ENCODE peak calls at places on chromosomes 6 and 20, in seven cellular contexts. One of them, this sample, is unnamed.

GRCh38 chr20:38550274-38550673 is 30.7 kb upstream of the ADIG start:
- DNase-seq in stimulated activated CD8-positive, alpha-beta memory T cell treated with anti-CD3 and anti-CD28 coated beads, Interleukin-7, amount 100 ng/mL, for 4 hours: no peak
- DNase-seq in amniotic stem cell: no peak
- DNase-seq in amygdala: no peak
- DNase-seq in stimulated activated CD4-positive, alpha-beta T cell treated with anti-CD3 and anti-CD28 coated beads, TNF-alpha, amount 100 ng/mL, for 24 hours: no peak
- DNase-seq in activated effector memory CD4-positive, alpha-beta T cell treated with anti-CD3 and anti-CD28 coated beads, Interleukin-2, amount 50 U/mL, for 16 hours: no peak
- DNase-seq in GM20000: no peak
- DNase-seq in this sample: no peak

GRCh38 chr6:16982827-16983226 is 119.0 kb upstream of the STMND1 start:
- DNase-seq in stimulated activated CD8-positive, alpha-beta memory T cell treated with anti-CD3 and anti-CD28 coated beads, Interleukin-7, amount 100 ng/mL, for 4 hours: no peak
- DNase-seq in amniotic stem cell: no peak
- DNase-seq in amygdala: no peak
- DNase-seq in stimulated activated CD4-positive, alpha-beta T cell treated with anti-CD3 and anti-CD28 coated beads, TNF-alpha, amount 100 ng/mL, for 24 hours: no peak
- DNase-seq in activated effector memory CD4-positive, alpha-beta T cell treated with anti-CD3 and anti-CD28 coated beads, Interleukin-2, amount 50 U/mL, for 16 hours: no peak
- DNase-seq in GM20000: no peak
- DNase-seq in this sample: no peak

GRCh38 chr6:169971171-169971861 is 219.9 kb downstream of the ERMARD start:
- DNase-seq in stimulated activated CD8-positive, alpha-beta memory T cell treated with anti-CD3 and anti-CD28 coated beads, Interleukin-7, amount 100 ng/mL, for 4 hours: no peak
- DNase-seq in amniotic stem cell: no peak
- DNase-seq in amygdala: no peak
- DNase-seq in stimulated activated CD4-positive, alpha-beta T cell treated with anti-CD3 and anti-CD28 coated beads, TNF-alpha, amount 100 ng/mL, for 24 hours: no peak
- DNase-seq in activated effector memory CD4-positive, alpha-beta T cell treated with anti-CD3 and anti-CD28 coated beads, Interleukin-2, amount 50 U/mL, for 16 hours: peak; percentile 56
- DNase-seq in GM20000: no peak
- DNase-seq in this sample: peak; percentile 52

GRCh38 chr20:58715709-58716475 is 23.3 kb downstream of the NPEPL1 start:
- DNase-seq in stimulated activated CD8-positive, alpha-beta memory T cell treated with anti-CD3 and anti-CD28 coated beads, Interleukin-7, amount 100 ng/mL, for 4 hours: no peak
- DNase-seq in amniotic stem cell: no peak
- DNase-seq in amygdala: no peak
- DNase-seq in stimulated activated CD4-positive, alpha-beta T cell treated with anti-CD3 and anti-CD28 coated beads, TNF-alpha, amount 100 ng/mL, for 24 hours: no peak
- DNase-seq in activated effector memory CD4-positive, alpha-beta T cell treated with anti-CD3 and anti-CD28 coated beads, Interleukin-2, amount 50 U/mL, for 16 hours: peak; percentile 44
- DNase-seq in GM20000: no peak
- DNase-seq in this sample: peak; percentile 84

GRCh38 chr20:38252292-38253288 is 7.9 kb downstream of the KIAA1755 start:
- DNase-seq in stimulated activated CD8-positive, alpha-beta memory T cell treated with anti-CD3 and anti-CD28 coated beads, Interleukin-7, amount 100 ng/mL, for 4 hours: no peak
- DNase-seq in amniotic stem cell: no peak
- DNase-seq in amygdala: no peak
- DNase-seq in stimulated activated CD4-positive, alpha-beta T cell treated with anti-CD3 and anti-CD28 coated beads, TNF-alpha, amount 100 ng/mL, for 24 hours: no peak
- DNase-seq in activated effector memory CD4-positive, alpha-beta T cell treated with anti-CD3 and anti-CD28 coated beads, Interleukin-2, amount 50 U/mL, for 16 hours: no peak
- DNase-seq in GM20000: no peak
- DNase-seq in this sample: peak; percentile 75

GRCh38 chr6:113651920-113652319 is 205.2 kb upstream of the MARCKS start:
- DNase-seq in stimulated activated CD8-positive, alpha-beta memory T cell treated with anti-CD3 and anti-CD28 coated beads, Interleukin-7, amount 100 ng/mL, for 4 hours: no peak
- DNase-seq in amniotic stem cell: no peak
- DNase-seq in amygdala: no peak
- DNase-seq in stimulated activated CD4-positive, alpha-beta T cell treated with anti-CD3 and anti-CD28 coated beads, TNF-alpha, amount 100 ng/mL, for 24 hours: no peak
- DNase-seq in activated effector memory CD4-positive, alpha-beta T cell treated with anti-CD3 and anti-CD28 coated beads, Interleukin-2, amount 50 U/mL, for 16 hours: no peak
- DNase-seq in GM20000: no peak
- DNase-seq in this sample: no peak

GRCh38 chr6:169723991-169724553 is at the start of gene PHF10:
- DNase-seq in stimulated activated CD8-positive, alpha-beta memory T cell treated with anti-CD3 and anti-CD28 coated beads, Interleukin-7, amount 100 ng/mL, for 4 hours: peak; percentile 40
- DNase-seq in amniotic stem cell: no peak
- DNase-seq in amygdala: peak; percentile 33
- DNase-seq in stimulated activated CD4-positive, alpha-beta T cell treated with anti-CD3 and anti-CD28 coated beads, TNF-alpha, amount 100 ng/mL, for 24 hours: no peak
- DNase-seq in activated effector memory CD4-positive, alpha-beta T cell treated with anti-CD3 and anti-CD28 coated beads, Interleukin-2, amount 50 U/mL, for 16 hours: peak; percentile 83
- DNase-seq in GM20000: peak; percentile 92
- DNase-seq in this sample: no peak

GRCh38 chr6:97925504-97925903 is 642.5 kb upstream of the MMS22L start:
- DNase-seq in stimulated activated CD8-positive, alpha-beta memory T cell treated with anti-CD3 and anti-CD28 coated beads, Interleukin-7, amount 100 ng/mL, for 4 hours: no peak
- DNase-seq in amniotic stem cell: no peak
- DNase-seq in amygdala: no peak
- DNase-seq in stimulated activated CD4-positive, alpha-beta T cell treated with anti-CD3 and anti-CD28 coated beads, TNF-alpha, amount 100 ng/mL, for 24 hours: no peak
- DNase-seq in activated effector memory CD4-positive, alpha-beta T cell treated with anti-CD3 and anti-CD28 coated beads, Interleukin-2, amount 50 U/mL, for 16 hours: no peak
- DNase-seq in GM20000: no peak
- DNase-seq in this sample: no peak

GRCh38 chr6:144351338-144351737 is 66.2 kb downstream of the UTRN start:
- DNase-seq in stimulated activated CD8-positive, alpha-beta memory T cell treated with anti-CD3 and anti-CD28 coated beads, Interleukin-7, amount 100 ng/mL, for 4 hours: no peak
- DNase-seq in amniotic stem cell: no peak
- DNase-seq in amygdala: no peak
- DNase-seq in stimulated activated CD4-positive, alpha-beta T cell treated with anti-CD3 and anti-CD28 coated beads, TNF-alpha, amount 100 ng/mL, for 24 hours: no peak
- DNase-seq in activated effector memory CD4-positive, alpha-beta T cell treated with anti-CD3 and anti-CD28 coated beads, Interleukin-2, amount 50 U/mL, for 16 hours: no peak
- DNase-seq in GM20000: no peak
- DNase-seq in this sample: no peak

GRCh38 chr6:109690373-109690739 is 646 bp downstream of the AK9 start:
- DNase-seq in stimulated activated CD8-positive, alpha-beta memory T cell treated with anti-CD3 and anti-CD28 coated beads, Interleukin-7, amount 100 ng/mL, for 4 hours: peak; percentile 48
- DNase-seq in amniotic stem cell: no peak
- DNase-seq in amygdala: peak; percentile 51
- DNase-seq in stimulated activated CD4-positive, alpha-beta T cell treated with anti-CD3 and anti-CD28 coated beads, TNF-alpha, amount 100 ng/mL, for 24 hours: no peak
- DNase-seq in activated effector memory CD4-positive, alpha-beta T cell treated with anti-CD3 and anti-CD28 coated beads, Interleukin-2, amount 50 U/mL, for 16 hours: peak; percentile 88
- DNase-seq in GM20000: peak; percentile 59
- DNase-seq in this sample: no peak

GRCh38 chr6:87742106-87742505 is 40.1 kb upstream of the AKIRIN2 start:
- DNase-seq in stimulated activated CD8-positive, alpha-beta memory T cell treated with anti-CD3 and anti-CD28 coated beads, Interleukin-7, amount 100 ng/mL, for 4 hours: no peak
- DNase-seq in amniotic stem cell: no peak
- DNase-seq in amygdala: no peak
- DNase-seq in stimulated activated CD4-positive, alpha-beta T cell treated with anti-CD3 and anti-CD28 coated beads, TNF-alpha, amount 100 ng/mL, for 24 hours: no peak
- DNase-seq in activated effector memory CD4-positive, alpha-beta T cell treated with anti-CD3 and anti-CD28 coated beads, Interleukin-2, amount 50 U/mL, for 16 hours: peak; percentile 81
- DNase-seq in GM20000: peak; percentile 58
- DNase-seq in this sample: no peak

GRCh38 chr6:122400121-122400450 is 634 bp downstream of the HSF2 start:
- DNase-seq in stimulated activated CD8-positive, alpha-beta memory T cell treated with anti-CD3 and anti-CD28 coated beads, Interleukin-7, amount 100 ng/mL, for 4 hours: no peak
- DNase-seq in amniotic stem cell: no peak
- DNase-seq in amygdala: no peak
- DNase-seq in stimulated activated CD4-positive, alpha-beta T cell treated with anti-CD3 and anti-CD28 coated beads, TNF-alpha, amount 100 ng/mL, for 24 hours: no peak
- DNase-seq in activated effector memory CD4-positive, alpha-beta T cell treated with anti-CD3 and anti-CD28 coated beads, Interleukin-2, amount 50 U/mL, for 16 hours: no peak
- DNase-seq in GM20000: no peak
- DNase-seq in this sample: no peak

GRCh38 chr6:72238900-72239299 is 352.6 kb downstream of the RIMS1 start:
- DNase-seq in stimulated activated CD8-positive, alpha-beta memory T cell treated with anti-CD3 and anti-CD28 coated beads, Interleukin-7, amount 100 ng/mL, for 4 hours: no peak
- DNase-seq in amniotic stem cell: peak; percentile 44
- DNase-seq in amygdala: no peak
- DNase-seq in stimulated activated CD4-positive, alpha-beta T cell treated with anti-CD3 and anti-CD28 coated beads, TNF-alpha, amount 100 ng/mL, for 24 hours: no peak
- DNase-seq in activated effector memory CD4-positive, alpha-beta T cell treated with anti-CD3 and anti-CD28 coated beads, Interleukin-2, amount 50 U/mL, for 16 hours: no peak
- DNase-seq in GM20000: no peak
- DNase-seq in this sample: no peak

This sample was measured in RWPE2.